ENCODE peak calls at places on chromosomes 11 and 22, in five cellular contexts. K is CD8-positive, alpha-beta T cell; D is HCT116; P is left ventricle myocardium inferior; A is uterus. F is an unnamed sample. For H3K27me3, the result is how much of the 10 kb centered on the place peaks cover.

GRCh38 chr22:47997052-47997568 is 1234.7 kb downstream of the TBC1D22A start:
- DNase-seq in D (no peak), K (no peak), A (no peak), P (no peak), F (no peak)

GRCh38 chr11:62124186-62125113 is 639 bp downstream of the INCENP start:
- DNase-seq in D (no peak), K (no peak), A (no peak), P (peak), F (peak)

GRCh38 chr22:28574159-28574788 is 105.4 kb downstream of the TTC28 start:
- DNase-seq in P (no peak), A (no peak), D (no peak), K (no peak), F (no peak)

GRCh38 chr11:86735462-86736302 is 63.3 kb upstream of the ME3 start:
- DNase-seq in P (no peak), D (no peak), K (no peak), A (no peak), F (no peak)

GRCh38 chr22:25437414-25438160 is 126.9 kb upstream of the GRK3 start:
- DNase-seq in K (no peak), A (no peak), P (no peak), D (no peak), F (no peak)

GRCh38 chr11:79119491-79120284 is 321.1 kb downstream of the TENM4 start:
- DNase-seq in K (no peak), P (no peak), A (no peak), D (no peak), F (no peak)

GRCh38 chr11:120385110-120385509 is 48.9 kb downstream of the ARHGEF12 start:
- DNase-seq in A (no peak), D (no peak), P (no peak), K (no peak), F (no peak)

GRCh38 chr11:67278939-67279588 is 10.0 kb upstream of the ANKRD13D start:
- DNase-seq in K (no peak), P (no peak), D (no peak), A (no peak), F (no peak)

GRCh38 chr11:40328890-40329617 is 1130.4 kb downstream of the LRRC4C start:
- DNase-seq in K (no peak), A (no peak), P (peak), D (no peak), F (no peak)

GRCh38 chr11:26947379-26947844 is 46.5 kb upstream of the FIBIN start:
- DNase-seq in P (no peak), D (no peak), K (no peak), A (peak), F (no peak)

GRCh38 chr11:86193297-86194095 is 51.1 kb upstream of the EED start:
- DNase-seq in P (peak), A (peak), K (peak), D (peak), F (peak)

GRCh38 chr11:108697872-108698473 is 33.1 kb downstream of the DDX10 start:
- DNase-seq in P (no peak), K (no peak), D (peak), A (peak), F (peak)

GRCh38 chr11:30012346-30012745 is 4.5 kb downstream of the KCNA4 start:
- DNase-seq in D (no peak), A (no peak), P (no peak), K (no peak), F (no peak)

GRCh38 chr11:30006876-30007275 is 10.0 kb downstream of the KCNA4 start:
- DNase-seq in P (no peak), A (no peak), K (no peak), D (no peak), F (no peak)

DNA sequence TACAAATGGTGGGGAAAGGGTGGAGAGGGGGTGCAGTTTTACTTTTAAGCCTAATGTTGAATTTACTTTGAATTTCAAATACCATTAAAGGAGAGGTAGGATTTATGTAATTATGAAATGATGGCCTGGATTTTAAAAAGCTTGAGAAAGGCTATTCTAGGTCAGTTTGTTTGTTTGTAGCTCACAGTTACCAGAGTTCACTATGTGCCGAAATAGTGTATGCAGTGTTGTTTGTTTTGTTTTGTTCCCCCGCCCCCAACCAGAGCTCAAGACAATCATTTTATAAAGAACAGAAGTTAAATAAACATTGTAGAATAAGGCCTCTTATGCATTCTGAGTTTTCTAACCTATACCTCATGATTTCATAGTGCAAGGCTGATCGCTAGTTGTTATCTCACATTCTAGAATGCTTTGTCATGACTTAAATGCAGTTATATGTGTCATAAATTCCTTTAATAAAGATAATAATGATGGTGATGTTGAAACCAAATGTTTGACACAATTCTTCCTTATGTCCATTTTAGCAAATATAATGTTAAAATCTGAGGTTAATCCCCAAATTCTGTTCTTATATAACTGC is 7.8 kb downstream of the KCNA4 start:
- DNase-seq in D (no peak), K (no peak), A (no peak), P (no peak), F (no peak)
- H3K27me3 ChIP-seq in D (under half), K (under half), A (under half), P (under half), F (under half)

GRCh38 chr22:49726701-49727101 is 101.0 kb downstream of the BRD1 start:
- DNase-seq in K (no peak), P (no peak), D (no peak), A (no peak), F (no peak)

GRCh38 chr22:49726022-49726681 is 101.5 kb downstream of the BRD1 start:
- DNase-seq in A (no peak), D (no peak), P (no peak), K (no peak), F (no peak)

GRCh38 chr22:49727191-49727880 is 100.3 kb downstream of the BRD1 start:
- DNase-seq in A (no peak), D (no peak), P (no peak), K (no peak), F (no peak)

GRCh38 chr22:49728566-49729271 is 99.0 kb downstream of the BRD1 start:
- DNase-seq in P (peak), K (no peak), A (no peak), D (no peak), F (no peak)

DNA sequence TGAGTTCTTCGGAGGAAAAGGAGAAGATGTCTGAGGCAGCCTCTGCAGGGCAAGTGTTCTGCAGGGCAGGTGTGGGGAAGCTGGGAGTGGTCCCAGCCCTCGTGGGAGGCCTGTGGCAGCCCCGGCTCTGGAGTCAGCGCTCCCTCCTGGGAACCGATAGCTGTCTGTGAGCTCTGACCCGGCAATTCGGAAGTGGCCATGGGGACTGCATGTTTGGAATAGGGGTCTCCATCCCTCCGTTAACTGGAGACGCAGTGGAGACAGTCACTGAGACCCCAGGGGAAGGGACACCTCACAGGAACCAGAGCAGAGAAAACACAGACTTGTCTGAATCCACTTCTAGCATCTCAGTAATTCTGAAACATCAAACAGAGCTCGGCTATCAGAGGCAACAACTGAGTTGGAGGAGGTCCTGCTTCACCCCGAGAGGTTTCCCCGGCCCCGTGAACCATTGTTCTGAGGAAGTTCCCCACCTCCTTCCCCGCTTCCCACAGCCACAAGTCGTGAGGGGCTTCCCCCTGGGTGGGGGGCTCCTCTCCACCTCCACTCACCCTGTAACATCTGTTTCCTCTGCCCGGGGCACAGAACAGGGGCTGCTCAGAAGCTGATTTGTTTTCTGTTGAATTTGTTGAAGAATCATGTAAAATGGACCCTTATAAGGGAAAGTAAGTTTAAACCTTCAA is 99.7 kb downstream of the BRD1 start:
- DNase-seq in D (no peak), A (no peak), P (no peak), K (no peak), F (no peak)
- H3K27me3 ChIP-seq in D (half or more), A (under half), P (half or more), K (under half), F (under half)

DNA sequence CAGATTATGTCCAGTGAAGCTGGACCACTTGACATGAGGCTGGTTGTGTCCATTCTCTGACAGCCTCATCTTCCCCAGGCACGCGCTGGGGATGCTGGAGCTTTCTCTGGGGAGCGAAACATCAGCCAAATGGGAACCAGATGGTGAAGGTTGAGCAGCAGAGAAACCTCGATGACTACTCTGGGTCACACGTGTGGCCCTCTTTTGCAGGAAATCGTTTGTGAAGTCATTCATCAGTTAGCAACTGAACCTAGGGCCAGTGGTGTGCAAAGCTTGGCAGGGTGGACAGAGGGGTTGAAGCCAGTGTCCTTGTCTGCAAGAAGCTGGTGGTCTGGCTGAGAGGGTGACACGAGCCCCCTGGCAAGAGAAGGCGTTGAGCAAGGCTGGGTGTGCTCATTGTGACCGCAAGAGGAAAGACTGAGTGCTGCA is 109.8 kb downstream of the ZBTB16 start:
- DNase-seq in P (peak), K (no peak), D (no peak), A (peak), F (no peak)
- H3K27me3 ChIP-seq in P (under half), K (under half), D (half or more), A (under half), F (under half)

DNA sequence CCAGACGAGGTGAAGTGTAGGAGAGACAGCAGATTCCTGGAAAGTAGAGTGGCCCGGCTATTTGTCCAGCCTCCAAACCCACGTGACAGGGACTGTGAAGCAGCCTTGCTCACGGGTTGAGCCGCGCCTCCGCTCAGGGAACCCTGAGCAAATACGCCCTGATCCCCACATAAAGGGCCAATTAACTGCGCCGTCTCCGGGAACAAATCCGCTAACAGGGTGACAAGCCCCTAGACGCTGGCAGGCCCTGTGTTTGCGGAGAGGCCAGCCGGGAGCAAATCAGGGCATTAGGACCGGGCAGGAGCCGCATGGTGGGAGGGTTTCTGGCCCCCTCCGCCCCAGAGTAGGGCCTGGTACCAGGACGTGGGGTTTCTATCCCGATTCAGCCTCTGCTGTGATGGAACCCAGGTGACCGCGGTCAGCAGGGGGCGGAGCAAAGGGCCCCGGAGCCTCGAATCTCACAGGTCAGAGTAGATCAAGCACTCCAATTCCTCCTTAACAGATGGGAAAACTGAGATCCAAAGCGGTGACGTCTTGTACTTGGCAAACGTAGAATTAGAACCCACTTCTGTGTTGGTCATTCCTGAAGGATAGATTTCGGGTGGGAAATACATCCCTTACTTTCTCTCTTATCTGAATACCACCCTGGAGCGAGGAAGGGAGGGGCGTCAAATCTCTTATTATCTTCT is 2.0 kb upstream of the ROBO3 start:
- DNase-seq in P (no peak), D (no peak), A (no peak), K (no peak), F (no peak)
- H3K27me3 ChIP-seq in P (half or more), D (under half), A (half or more), K (under half), F (under half)

GRCh38 chr11:19882356-19882755 is 169.7 kb downstream of the NAV2 start:
- DNase-seq in D (no peak), K (no peak), P (no peak), A (no peak), F (no peak)
- H3K27me3 ChIP-seq in D (under half), K (under half), P (under half), A (under half), F (under half)

DNA sequence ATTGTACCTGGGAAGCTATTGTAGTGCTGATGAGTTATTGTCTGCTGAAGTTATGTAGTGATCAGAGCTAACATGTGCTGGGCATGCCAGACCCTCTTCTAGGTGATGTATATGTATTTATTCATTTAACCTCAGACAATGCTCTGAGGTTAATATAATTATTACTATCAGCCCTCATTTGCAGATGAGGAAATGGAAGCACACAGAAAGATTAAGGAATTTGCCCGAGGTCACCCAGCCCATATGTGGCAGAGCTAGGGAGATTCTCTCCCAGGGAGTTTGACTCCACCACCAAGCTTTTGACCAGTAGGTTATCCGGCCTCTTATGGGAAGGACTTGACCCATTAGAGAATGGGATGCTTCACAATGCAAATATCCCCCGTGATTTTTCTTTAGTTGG is 114.2 kb upstream of the NAV2 start:
- DNase-seq in K (no peak), A (no peak), P (no peak), D (no peak), F (no peak)
- H3K27me3 ChIP-seq in K (under half), A (under half), P (under half), D (under half), F (under half)

DNA sequence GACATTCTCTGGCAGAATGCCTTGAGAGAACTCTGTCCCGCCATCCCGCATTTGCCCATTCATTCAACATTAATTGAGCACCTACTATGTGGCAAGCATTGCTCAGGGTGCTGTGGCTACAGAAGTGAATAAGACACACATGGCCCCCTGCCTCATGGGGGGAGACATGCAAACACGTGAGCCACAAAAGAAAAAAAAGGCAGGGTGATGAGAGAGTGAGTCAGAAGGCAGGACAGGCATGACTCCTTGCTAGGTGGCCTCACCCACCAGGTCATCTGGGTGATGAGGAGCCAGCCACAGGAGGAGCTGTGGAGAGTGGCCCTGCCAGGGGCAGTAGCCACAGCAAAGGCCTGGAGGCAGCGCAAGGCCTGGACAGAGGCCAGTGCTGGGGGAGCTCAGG is 4.9 kb downstream of the CHRM4 start:
- DNase-seq in D (no peak), A (no peak), K (no peak), P (no peak), F (no peak)
- H3K27me3 ChIP-seq in D (under half), A (under half), K (under half), P (half or more), F (under half)

F was measured in CD4-positive, CD25-positive, alpha-beta regulatory T cell.